ENCODE peak calls at places on chromosomes 13 and 19, in ten cellular contexts. One of them, this sample, is unnamed. For H3K4me1 and H3K27me3, the result is how much of the 10 kb centered on the place peaks cover.

GRCh38 chr13:43908156-43909126 is 28.7 kb downstream of the LACC1 start:
- DNase-seq in IMR-90: peak
- DNase-seq in left lung: no peak
- DNase-seq in Caco-2: peak
- DNase-seq in endothelial cell of umbilical vein: peak
- DNase-seq in heart right ventricle: no peak
- DNase-seq in A673: peak
- DNase-seq in uterus: no peak
- DNase-seq in tibial nerve: peak
- DNase-seq in transverse colon: no peak
- DNase-seq in this sample: no peak

GRCh38 chr13:25468330-25469178 is 96.8 kb downstream of the ATP8A2 start:
- DNase-seq in IMR-90: no peak
- DNase-seq in left lung: no peak
- DNase-seq in Caco-2: no peak
- DNase-seq in endothelial cell of umbilical vein: no peak
- DNase-seq in heart right ventricle: no peak
- DNase-seq in A673: peak
- DNase-seq in uterus: no peak
- DNase-seq in tibial nerve: no peak
- DNase-seq in transverse colon: no peak
- DNase-seq in this sample: no peak

GRCh38 chr13:28550721-28551497 is 56.0 kb upstream of the FLT1 start:
- DNase-seq in IMR-90: no peak
- DNase-seq in left lung: no peak
- DNase-seq in Caco-2: no peak
- DNase-seq in endothelial cell of umbilical vein: no peak
- DNase-seq in heart right ventricle: no peak
- DNase-seq in A673: no peak
- DNase-seq in uterus: no peak
- DNase-seq in tibial nerve: no peak
- DNase-seq in transverse colon: no peak
- DNase-seq in this sample: no peak

GRCh38 chr13:78657699-78658629 is 991 bp downstream of the OBI1 start:
- DNase-seq in IMR-90: peak
- DNase-seq in left lung: no peak
- DNase-seq in Caco-2: peak
- DNase-seq in endothelial cell of umbilical vein: peak
- DNase-seq in heart right ventricle: no peak
- DNase-seq in A673: peak
- DNase-seq in uterus: no peak
- DNase-seq in tibial nerve: no peak
- DNase-seq in transverse colon: no peak
- DNase-seq in this sample: no peak

GRCh38 chr19:55460670-55461258 is 678 bp downstream of the ISOC2 start:
- DNase-seq in IMR-90: peak
- DNase-seq in left lung: no peak
- DNase-seq in Caco-2: peak
- DNase-seq in endothelial cell of umbilical vein: peak
- DNase-seq in heart right ventricle: peak
- DNase-seq in A673: peak
- DNase-seq in uterus: peak
- DNase-seq in tibial nerve: peak
- DNase-seq in transverse colon: peak
- DNase-seq in this sample: peak

GRCh38 chr19:35170359-35171061 is 16.0 kb downstream of the FXYD5 start:
- DNase-seq in IMR-90: no peak
- DNase-seq in left lung: no peak
- DNase-seq in Caco-2: no peak
- DNase-seq in endothelial cell of umbilical vein: no peak
- DNase-seq in heart right ventricle: no peak
- DNase-seq in A673: no peak
- DNase-seq in uterus: no peak
- DNase-seq in tibial nerve: peak
- DNase-seq in transverse colon: no peak
- DNase-seq in this sample: no peak

GRCh38 chr13:30047154-30047874 is 196.9 kb upstream of the UBL3 start:
- DNase-seq in IMR-90: peak
- DNase-seq in left lung: no peak
- DNase-seq in Caco-2: peak
- DNase-seq in endothelial cell of umbilical vein: no peak
- DNase-seq in heart right ventricle: no peak
- DNase-seq in A673: no peak
- DNase-seq in uterus: no peak
- DNase-seq in tibial nerve: no peak
- DNase-seq in transverse colon: no peak
- DNase-seq in this sample: no peak

GRCh38 chr13:44237276-44237767 is 136.3 kb upstream of the SERP2 start:
- DNase-seq in IMR-90: peak
- DNase-seq in left lung: no peak
- DNase-seq in Caco-2: no peak
- DNase-seq in endothelial cell of umbilical vein: peak
- DNase-seq in heart right ventricle: peak
- DNase-seq in A673: peak
- DNase-seq in uterus: peak
- DNase-seq in tibial nerve: peak
- DNase-seq in transverse colon: peak
- DNase-seq in this sample: peak

DNA sequence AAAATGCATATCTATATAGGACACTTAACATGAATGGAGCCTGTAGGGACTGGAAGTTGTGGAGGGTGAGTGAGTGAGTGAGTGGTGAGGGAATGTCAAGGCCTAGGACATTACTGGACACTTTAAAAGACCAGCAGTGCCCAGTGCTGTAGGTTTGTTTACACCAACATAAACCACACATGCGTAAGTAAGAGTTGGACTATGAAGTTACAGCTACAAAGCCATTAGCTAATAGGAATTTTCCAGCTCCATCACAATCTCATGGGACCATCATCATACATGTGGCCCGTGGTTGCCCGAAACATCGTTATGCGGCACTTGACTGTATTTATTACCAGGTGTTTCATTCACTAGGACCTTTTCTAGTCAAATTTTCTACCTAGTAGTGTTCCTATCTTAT is 49.2 kb downstream of the LATS2 start:
- DNase-seq in IMR-90: peak
- DNase-seq in left lung: no peak
- DNase-seq in Caco-2: no peak
- DNase-seq in endothelial cell of umbilical vein: no peak
- DNase-seq in heart right ventricle: no peak
- DNase-seq in A673: no peak
- DNase-seq in uterus: no peak
- DNase-seq in tibial nerve: no peak
- DNase-seq in transverse colon: no peak
- DNase-seq in this sample: no peak
- H3K4me1 ChIP-seq in IMR-90: under half
- H3K4me1 ChIP-seq in left lung: under half
- H3K4me1 ChIP-seq in Caco-2: under half
- H3K4me1 ChIP-seq in endothelial cell of umbilical vein: under half
- H3K4me1 ChIP-seq in heart right ventricle: half or more
- H3K4me1 ChIP-seq in A673: under half
- H3K4me1 ChIP-seq in uterus: under half
- H3K4me1 ChIP-seq in tibial nerve: under half
- H3K4me1 ChIP-seq in transverse colon: under half
- H3K4me1 ChIP-seq in this sample: under half

GRCh38 chr13:99985243-99985874 is 3.8 kb downstream of the ZIC2 start:
- DNase-seq in IMR-90: no peak
- DNase-seq in left lung: peak
- DNase-seq in Caco-2: peak
- DNase-seq in endothelial cell of umbilical vein: no peak
- DNase-seq in heart right ventricle: no peak
- DNase-seq in A673: peak
- DNase-seq in uterus: no peak
- DNase-seq in tibial nerve: no peak
- DNase-seq in transverse colon: no peak
- DNase-seq in this sample: no peak

GRCh38 chr13:99983401-99984133 is 2.0 kb downstream of the ZIC2 start:
- DNase-seq in IMR-90: no peak
- DNase-seq in left lung: no peak
- DNase-seq in Caco-2: no peak
- DNase-seq in endothelial cell of umbilical vein: no peak
- DNase-seq in heart right ventricle: no peak
- DNase-seq in A673: peak
- DNase-seq in uterus: no peak
- DNase-seq in tibial nerve: no peak
- DNase-seq in transverse colon: no peak
- DNase-seq in this sample: no peak

GRCh38 chr13:99984134-99984462 is 2.5 kb downstream of the ZIC2 start:
- DNase-seq in IMR-90: no peak
- DNase-seq in left lung: no peak
- DNase-seq in Caco-2: no peak
- DNase-seq in endothelial cell of umbilical vein: no peak
- DNase-seq in heart right ventricle: no peak
- DNase-seq in A673: peak
- DNase-seq in uterus: no peak
- DNase-seq in tibial nerve: no peak
- DNase-seq in transverse colon: no peak
- DNase-seq in this sample: no peak

GRCh38 chr13:99985886-99986527 is 4.4 kb downstream of the ZIC2 start:
- DNase-seq in IMR-90: no peak
- DNase-seq in left lung: no peak
- DNase-seq in Caco-2: no peak
- DNase-seq in endothelial cell of umbilical vein: no peak
- DNase-seq in heart right ventricle: no peak
- DNase-seq in A673: peak
- DNase-seq in uterus: no peak
- DNase-seq in tibial nerve: no peak
- DNase-seq in transverse colon: no peak
- DNase-seq in this sample: no peak

GRCh38 chr13:99984463-99985242 is 3.1 kb downstream of the ZIC2 start:
- DNase-seq in IMR-90: no peak
- DNase-seq in left lung: no peak
- DNase-seq in Caco-2: peak
- DNase-seq in endothelial cell of umbilical vein: no peak
- DNase-seq in heart right ventricle: no peak
- DNase-seq in A673: peak
- DNase-seq in uterus: no peak
- DNase-seq in tibial nerve: no peak
- DNase-seq in transverse colon: no peak
- DNase-seq in this sample: peak
- H3K27me3 ChIP-seq in IMR-90: half or more
- H3K27me3 ChIP-seq in left lung: half or more
- H3K27me3 ChIP-seq in Caco-2: under half
- H3K27me3 ChIP-seq in endothelial cell of umbilical vein: half or more
- H3K27me3 ChIP-seq in heart right ventricle: half or more
- H3K27me3 ChIP-seq in A673: under half
- H3K27me3 ChIP-seq in uterus: half or more
- H3K27me3 ChIP-seq in tibial nerve: under half
- H3K27me3 ChIP-seq in transverse colon: half or more
- H3K27me3 ChIP-seq in this sample: under half

DNA sequence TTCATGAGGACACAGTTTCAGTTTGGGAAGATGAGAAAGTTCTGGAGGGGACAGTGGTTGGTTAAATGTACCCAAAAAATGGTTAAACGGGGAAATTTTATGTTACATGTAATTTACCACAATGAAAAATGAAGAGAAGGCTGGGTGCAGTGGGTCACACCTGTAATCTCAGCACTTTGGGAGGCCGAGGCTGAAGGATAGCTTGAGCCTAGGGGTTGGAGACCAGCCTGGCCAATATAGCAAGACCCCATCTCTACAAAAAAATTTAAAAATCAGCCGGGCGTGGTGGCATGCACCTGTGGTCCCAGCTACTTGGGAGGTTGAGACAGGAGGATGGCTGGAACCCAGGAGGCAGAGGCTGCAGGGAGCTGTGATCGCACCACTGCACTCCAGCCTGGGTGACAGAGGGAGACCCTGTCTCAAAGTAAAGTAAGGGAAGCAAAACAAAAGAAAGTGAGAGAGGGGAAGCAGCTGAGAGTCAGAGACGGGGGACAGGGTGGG is 17.2 kb downstream of the GNG7 start:
- DNase-seq in IMR-90: no peak
- DNase-seq in left lung: no peak
- DNase-seq in Caco-2: no peak
- DNase-seq in endothelial cell of umbilical vein: no peak
- DNase-seq in heart right ventricle: no peak
- DNase-seq in A673: no peak
- DNase-seq in uterus: no peak
- DNase-seq in tibial nerve: no peak
- DNase-seq in transverse colon: no peak
- DNase-seq in this sample: no peak
- H3K4me3 ChIP-seq in IMR-90: no peak
- H3K4me3 ChIP-seq in left lung: no peak
- H3K4me3 ChIP-seq in Caco-2: no peak
- H3K4me3 ChIP-seq in endothelial cell of umbilical vein: no peak
- H3K4me3 ChIP-seq in heart right ventricle: no peak
- H3K4me3 ChIP-seq in A673: no peak
- H3K4me3 ChIP-seq in uterus: no peak
- H3K4me3 ChIP-seq in tibial nerve: peak
- H3K4me3 ChIP-seq in transverse colon: no peak
- H3K4me3 ChIP-seq in this sample: no peak

GRCh38 chr19:46953955-46954501 is 65.6 kb upstream of the NPAS1 start:
- DNase-seq in IMR-90: no peak
- DNase-seq in left lung: no peak
- DNase-seq in Caco-2: no peak
- DNase-seq in endothelial cell of umbilical vein: no peak
- DNase-seq in heart right ventricle: no peak
- DNase-seq in A673: no peak
- DNase-seq in uterus: no peak
- DNase-seq in tibial nerve: no peak
- DNase-seq in transverse colon: no peak
- DNase-seq in this sample: no peak

GRCh38 chr19:46954502-46955004 is 65.1 kb upstream of the NPAS1 start:
- DNase-seq in IMR-90: no peak
- DNase-seq in left lung: no peak
- DNase-seq in Caco-2: no peak
- DNase-seq in endothelial cell of umbilical vein: no peak
- DNase-seq in heart right ventricle: no peak
- DNase-seq in A673: no peak
- DNase-seq in uterus: no peak
- DNase-seq in tibial nerve: no peak
- DNase-seq in transverse colon: no peak
- DNase-seq in this sample: no peak

GRCh38 chr19:46952874-46953273 is 66.8 kb upstream of the NPAS1 start:
- DNase-seq in IMR-90: no peak
- DNase-seq in left lung: no peak
- DNase-seq in Caco-2: no peak
- DNase-seq in endothelial cell of umbilical vein: no peak
- DNase-seq in heart right ventricle: no peak
- DNase-seq in A673: no peak
- DNase-seq in uterus: no peak
- DNase-seq in tibial nerve: no peak
- DNase-seq in transverse colon: no peak
- DNase-seq in this sample: no peak

GRCh38 chr19:46950526-46951235 is 69.0 kb upstream of the NPAS1 start:
- DNase-seq in IMR-90: no peak
- DNase-seq in left lung: no peak
- DNase-seq in Caco-2: no peak
- DNase-seq in endothelial cell of umbilical vein: no peak
- DNase-seq in heart right ventricle: no peak
- DNase-seq in A673: no peak
- DNase-seq in uterus: no peak
- DNase-seq in tibial nerve: no peak
- DNase-seq in transverse colon: no peak
- DNase-seq in this sample: no peak

GRCh38 chr19:46951236-46951986 is 68.2 kb upstream of the NPAS1 start:
- DNase-seq in IMR-90: peak
- DNase-seq in left lung: no peak
- DNase-seq in Caco-2: peak
- DNase-seq in endothelial cell of umbilical vein: no peak
- DNase-seq in heart right ventricle: no peak
- DNase-seq in A673: peak
- DNase-seq in uterus: no peak
- DNase-seq in tibial nerve: no peak
- DNase-seq in transverse colon: peak
- DNase-seq in this sample: no peak
- H3K4me1 ChIP-seq in IMR-90: under half
- H3K4me1 ChIP-seq in left lung: under half
- H3K4me1 ChIP-seq in Caco-2: half or more
- H3K4me1 ChIP-seq in endothelial cell of umbilical vein: under half
- H3K4me1 ChIP-seq in heart right ventricle: under half
- H3K4me1 ChIP-seq in A673: under half
- H3K4me1 ChIP-seq in uterus: under half
- H3K4me1 ChIP-seq in tibial nerve: under half
- H3K4me1 ChIP-seq in transverse colon: under half
- H3K4me1 ChIP-seq in this sample: under half

This sample was measured in right cardiac atrium.